ENCODE peak calls at places on chromosome 1, in seven cellular contexts. G, J, T, K, C, B and P are unnamed samples.

GRCh38 chr1:168422203-168422848 is 121.5 kb downstream of the XCL2 start:
- DNase-seq in G (no peak), J (no peak), T (no peak), K (no peak), C (no peak), B (no peak), P (no peak)

GRCh38 chr1:168285971-168286628 is 5.4 kb downstream of the TBX19 start:
- DNase-seq in G (no peak), J (no peak), T (no peak), K (no peak), C (no peak), B (no peak), P (no peak)

GRCh38 chr1:24526940-24527542 is 24.4 kb downstream of the RCAN3 start:
- DNase-seq in G (no peak), J (peak), T (peak), K (no peak), C (no peak), B (peak), P (no peak)

GRCh38 chr1:234326493-234327366 is 46.5 kb upstream of the COA6 start:
- DNase-seq in G (no peak), J (peak), T (peak), K (peak), C (no peak), B (peak), P (no peak)

GRCh38 chr1:64469614-64469976 is 334 bp upstream of the CACHD1 start:
- DNase-seq in G (no peak), J (no peak), T (no peak), K (peak), C (no peak), B (no peak), P (no peak)

GRCh38 chr1:111813440-111814304 is 58.0 kb downstream of the DDX20 start:
- DNase-seq in G (no peak), J (no peak), T (no peak), K (no peak), C (no peak), B (no peak), P (no peak)

GRCh38 chr1:236063919-236064673 is 794 bp downstream of the NID1 start:
- DNase-seq in G (peak), J (peak), T (no peak), K (peak), C (no peak), B (peak), P (no peak)

GRCh38 chr1:92599184-92599583 is 112.5 kb upstream of the GFI1 start:
- DNase-seq in G (no peak), J (no peak), T (no peak), K (no peak), C (no peak), B (no peak), P (no peak)

GRCh38 chr1:65955503-65955902 is 162.8 kb downstream of the PDE4B start:
- DNase-seq in G (no peak), J (no peak), T (no peak), K (no peak), C (no peak), B (no peak), P (no peak)

GRCh38 chr1:229784834-229785233 is 158.8 kb downstream of the URB2 start:
- DNase-seq in G (no peak), J (no peak), T (no peak), K (no peak), C (no peak), B (no peak), P (no peak)

GRCh38 chr1:36175137-36176095 is 19.5 kb downstream of the MAP7D1 start:
- DNase-seq in G (no peak), J (no peak), T (no peak), K (peak), C (peak), B (no peak), P (no peak)

GRCh38 chr1:196678510-196678884 is 26.7 kb downstream of the CFH start:
- DNase-seq in G (no peak), J (no peak), T (no peak), K (no peak), C (no peak), B (no peak), P (no peak)

GRCh38 chr1:2046225-2046917 is 3.8 kb upstream of the PRKCZ start:
- DNase-seq in G (no peak), J (peak), T (peak), K (peak), C (no peak), B (peak), P (no peak)

GRCh38 chr1:21237386-21238088 is 52.7 kb downstream of the ECE1 start:
- DNase-seq in G (no peak), J (no peak), T (no peak), K (no peak), C (no peak), B (no peak), P (no peak)

GRCh38 chr1:207890136-207890738 is 20.7 kb downstream of the CD34 start:
- DNase-seq in G (peak), J (no peak), T (no peak), K (peak), C (no peak), B (peak), P (no peak)

GRCh38 chr1:164914208-164914607 is 355.2 kb downstream of the PBX1 start:
- DNase-seq in G (no peak), J (no peak), T (no peak), K (no peak), C (no peak), B (no peak), P (no peak)

GRCh38 chr1:32724678-32725594 is 22.4 kb upstream of the SYNC start:
- DNase-seq in G (no peak), J (peak), T (peak), K (peak), C (peak), B (peak), P (no peak)

GRCh38 chr1:173064011-173064410 is 13.3 kb upstream of the TNFSF18 start:
- DNase-seq in G (no peak), J (no peak), T (no peak), K (no peak), C (no peak), B (peak), P (no peak)

GRCh38 chr1:205572426-205572825 is 59.4 kb downstream of the ELK4 start:
- DNase-seq in G (peak), J (no peak), T (no peak), K (no peak), C (no peak), B (no peak), P (peak)

GRCh38 chr1:76266762-76267161 is 192.2 kb downstream of the ST6GALNAC3 start:
- DNase-seq in G (no peak), J (no peak), T (no peak), K (no peak), C (no peak), B (no peak), P (no peak)

GRCh38 chr1:116232989-116233514 is 121.9 kb downstream of the MAB21L3 start:
- DNase-seq in G (no peak), J (no peak), T (peak), K (peak), C (no peak), B (no peak), P (no peak)

GRCh38 chr1:211344335-211344664 is 17.7 kb downstream of the TRAF5 start:
- DNase-seq in G (no peak), J (no peak), T (no peak), K (no peak), C (no peak), B (no peak), P (no peak)

GRCh38 chr1:164659621-164660414 is 100.8 kb downstream of the PBX1 start:
- DNase-seq in G (no peak), J (no peak), T (no peak), K (peak), C (no peak), B (no peak), P (no peak)

GRCh38 chr1:224762046-224762445 is 145.9 kb downstream of the CNIH3 start:
- DNase-seq in G (no peak), J (no peak), T (no peak), K (no peak), C (no peak), B (no peak), P (no peak)

GRCh38 chr1:231040800-231041704 is 998 bp upstream of the FAM89A start:
- DNase-seq in G (no peak), J (no peak), T (no peak), K (peak), C (no peak), B (no peak), P (no peak)

GRCh38 chr1:20255666-20256065 is 35.0 kb upstream of the VWA5B1 start:
- DNase-seq in G (no peak), J (peak), T (no peak), K (no peak), C (peak), B (no peak), P (no peak)

GRCh38 chr1:159877695-159878444 is 15.4 kb upstream of the VSIG8 start:
- DNase-seq in G (no peak), J (no peak), T (no peak), K (no peak), C (no peak), B (no peak), P (no peak)

GRCh38 chr1:219926363-219926998 is 1.9 kb downstream of the SLC30A10 start:
- DNase-seq in G (no peak), J (no peak), T (no peak), K (no peak), C (no peak), B (no peak), P (no peak)

GRCh38 chr1:207911983-207912760 is 1.2 kb upstream of the CD34 start:
- DNase-seq in G (no peak), J (no peak), T (no peak), K (no peak), C (no peak), B (no peak), P (no peak)

GRCh38 chr1:200180821-200181220 is 153.3 kb downstream of the NR5A2 start:
- DNase-seq in G (no peak), J (no peak), T (no peak), K (peak), C (no peak), B (no peak), P (no peak)

GRCh38 chr1:100036718-100037664 is 67.2 kb downstream of the SLC35A3 start:
- DNase-seq in G (no peak), J (no peak), T (no peak), K (no peak), C (no peak), B (no peak), P (no peak)

GRCh38 chr1:178496410-178497135 is at the start of gene CLEC20A:
- DNase-seq in G (no peak), J (no peak), T (no peak), K (no peak), C (no peak), B (no peak), P (no peak)